ENCODE peak calls at places on chromosomes 12 and 14, in five cellular contexts. D is GM13977; P is memory B cell; M is NB4; Z is CD8-positive, alpha-beta T cell. F is an unnamed sample.

GRCh38 chr14:100332797-100333196 is 9.7 kb downstream of the SLC25A47 start:
- DNase-seq in P (no peak), D (no peak), Z (no peak), M (no peak), F (no peak)

GRCh38 chr12:54932038-54932437 is 52.5 kb downstream of the TESPA1 start:
- DNase-seq in D (no peak), Z (no peak), P (no peak), M (no peak), F (no peak)

GRCh38 chr14:32252030-32252670 is 49.1 kb upstream of the RNU6-8 start:
- DNase-seq in P (peak), D (peak), M (peak), Z (peak), F (peak)

GRCh38 chr12:83130178-83130577 is 443.5 kb downstream of the TMTC2 start:
- DNase-seq in Z (no peak), D (no peak), P (no peak), M (no peak), F (no peak)

GRCh38 chr12:112964067-112964670 is 14.2 kb upstream of the OAS2 start:
- DNase-seq in P (no peak), Z (no peak), D (no peak), M (no peak), F (no peak)

GRCh38 chr12:65188179-65188709 is 18.9 kb downstream of the LEMD3 start:
- DNase-seq in M (no peak), Z (no peak), D (no peak), P (no peak), F (no peak)

GRCh38 chr12:53659609-53660008 is 16.3 kb downstream of the ATP5MC2 start:
- DNase-seq in D (no peak), Z (no peak), P (no peak), M (no peak), F (no peak)

GRCh38 chr12:106327256-106327852 is 24.8 kb downstream of the TCP11L2 start:
- DNase-seq in P (no peak), D (no peak), Z (no peak), M (no peak), F (no peak)

GRCh38 chr14:55938249-55938791 is 179.9 kb upstream of the PELI2 start:
- DNase-seq in M (no peak), Z (no peak), P (no peak), D (no peak), F (no peak)

GRCh38 chr14:39396448-39396847 is 35.8 kb downstream of the FBXO33 start:
- DNase-seq in D (no peak), M (peak), P (no peak), Z (no peak), F (no peak)

GRCh38 chr12:25276199-25276937 is 25.6 kb upstream of the KRAS start:
- DNase-seq in Z (no peak), M (peak), P (no peak), D (no peak), F (no peak)

GRCh38 chr14:85575617-85575898 is 45.6 kb downstream of the FLRT2 start:
- DNase-seq in Z (no peak), M (no peak), P (no peak), D (no peak), F (no peak)

GRCh38 chr12:13980548-13981295 is 680 bp downstream of the GRIN2B start:
- DNase-seq in P (no peak), D (no peak), M (no peak), Z (no peak), F (no peak)

GRCh38 chr14:93788557-93789365 is 476 bp upstream of the PRIMA1 start:
- DNase-seq in D (peak), P (no peak), M (no peak), Z (no peak), F (no peak)

GRCh38 chr12:105935106-105935505 is 203.6 kb downstream of the NUAK1 start:
- DNase-seq in D (no peak), P (no peak), Z (no peak), M (no peak), F (no peak)

GRCh38 chr12:119156401-119156800 is 22.3 kb upstream of the HSPB8 start:
- DNase-seq in Z (no peak), M (no peak), D (no peak), P (no peak), F (no peak)

GRCh38 chr12:123474493-123475255 is 16.7 kb downstream of the SNRNP35 start:
- DNase-seq in M (no peak), D (no peak), P (no peak), Z (no peak), F (no peak)

GRCh38 chr14:93091666-93092065 is 24.1 kb downstream of the ITPK1 start:
- DNase-seq in Z (no peak), P (no peak), D (no peak), M (no peak), F (no peak)

GRCh38 chr14:105195533-105196227 is 14.6 kb upstream of the NUDT14 start:
- DNase-seq in P (peak), M (peak), D (no peak), Z (no peak), F (no peak)

GRCh38 chr14:28375295-28375694 is 391.3 kb upstream of the FOXG1 start:
- DNase-seq in M (peak), P (no peak), Z (no peak), D (no peak), F (no peak)

GRCh38 chr12:46390304-46390703 is 17.7 kb upstream of the SLC38A2 start:
- DNase-seq in M (no peak), Z (no peak), P (no peak), D (no peak), F (no peak)

GRCh38 chr14:99755629-99756603 is 37.3 kb upstream of the EML1 start:
- DNase-seq in M (no peak), P (no peak), Z (no peak), D (peak), F (no peak)

GRCh38 chr14:102055181-102055901 is 31.5 kb downstream of the HSP90AA1 start:
- DNase-seq in M (no peak), P (no peak), D (no peak), Z (no peak), F (no peak)

GRCh38 chr14:61918998-61919397 is 156.8 kb downstream of the SNAPC1 start:
- DNase-seq in D (no peak), Z (no peak), P (no peak), M (no peak), F (no peak)

GRCh38 chr14:31059152-31059924 is 33.2 kb upstream of the STRN3 start:
- DNase-seq in M (peak), D (no peak), Z (no peak), P (no peak), F (no peak)

GRCh38 chr14:90760591-90761316 is 55.5 kb downstream of the TTC7B start:
- DNase-seq in D (no peak), M (peak), P (no peak), Z (no peak), F (no peak)

GRCh38 chr12:123991402-123991951 is 18.5 kb downstream of the ZNF664 start:
- DNase-seq in P (no peak), Z (no peak), D (no peak), M (no peak), F (no peak)

F was measured in KG1.